ENCODE peak calls at places on chromosomes 16 and 17, in nine cellular contexts. K is skeletal muscle cell; B is stimulated activated CD4-positive, alpha-beta T cell treated with anti-CD3 and anti-CD28 coated beads, Interleukin-4, amount 100 ng/mL, for 24 hours; J is T-cell; C is activated T-cell treated with anti-CD3 and anti-CD28 coated beads, Interleukin-2, amount 50 U/mL, for 72 hours; P is AG04449; Q is foreskin keratinocyte; L is psoas muscle; G is cardiac muscle cell. V is an unnamed sample.

GRCh38 chr17:7549401-7550055 is 670 bp downstream of the TNFSF12 start:
- DNase-seq in K (no peak), B (peak), J (peak), C (peak), P (no peak), Q (no peak), L (no peak), G (no peak), V (no peak)

GRCh38 chr16:12124742-12125141 is 148.2 kb downstream of the SNX29 start:
- DNase-seq in K (no peak), B (no peak), J (no peak), C (no peak), P (no peak), Q (no peak), L (no peak), G (no peak), V (no peak)

GRCh38 chr17:45013021-45013997 is 38.1 kb downstream of the DCAKD start:
- DNase-seq in K (no peak), B (no peak), J (no peak), C (no peak), P (no peak), Q (no peak), L (no peak), G (peak), V (no peak)

GRCh38 chr16:25235991-25236390 is 19.2 kb downstream of the AQP8 start:
- DNase-seq in K (peak), B (no peak), J (no peak), C (no peak), P (peak), Q (no peak), L (no peak), G (no peak), V (peak)

GRCh38 chr17:35313875-35314409 is 59.5 kb downstream of the SLFN11 start:
- DNase-seq in K (no peak), B (no peak), J (peak), C (peak), P (no peak), Q (no peak), L (peak), G (no peak), V (peak)

GRCh38 chr17:63702616-63703015 is 2.7 kb upstream of the LIMD2 start:
- DNase-seq in K (no peak), B (no peak), J (no peak), C (no peak), P (no peak), Q (no peak), L (no peak), G (no peak), V (no peak)

GRCh38 chr16:2156025-2156848 is 655 bp downstream of the TRAF7 start:
- DNase-seq in K (no peak), B (no peak), J (no peak), C (no peak), P (no peak), Q (peak), L (no peak), G (peak), V (peak)

GRCh38 chr16:17509194-17509593 is 38.4 kb upstream of the XYLT1 start:
- DNase-seq in K (no peak), B (no peak), J (no peak), C (no peak), P (no peak), Q (no peak), L (no peak), G (no peak), V (no peak)

GRCh38 chr16:51355195-51355594 is 204.1 kb upstream of the SALL1 start:
- DNase-seq in K (no peak), B (no peak), J (no peak), C (no peak), P (no peak), Q (no peak), L (no peak), G (no peak), V (no peak)

GRCh38 chr16:18024566-18024965 is 312.0 kb downstream of the NPIPA8 start:
- DNase-seq in K (no peak), B (no peak), J (no peak), C (no peak), P (no peak), Q (no peak), L (no peak), G (no peak), V (no peak)

GRCh38 chr17:37446027-37446426 is 39.3 kb downstream of the TADA2A start:
- DNase-seq in K (no peak), B (no peak), J (no peak), C (no peak), P (no peak), Q (no peak), L (no peak), G (no peak), V (no peak)

GRCh38 chr16:57152096-57153093 is 33.4 kb downstream of the PSME3IP1 start:
- DNase-seq in K (no peak), B (no peak), J (no peak), C (no peak), P (no peak), Q (no peak), L (no peak), G (no peak), V (no peak)

GRCh38 chr16:85847036-85847435 is 47.5 kb downstream of the COX4I1 start:
- DNase-seq in K (no peak), B (no peak), J (no peak), C (no peak), P (no peak), Q (no peak), L (no peak), G (no peak), V (no peak)

GRCh38 chr16:89011909-89012621 is 35.1 kb upstream of the CBFA2T3 start:
- DNase-seq in K (no peak), B (no peak), J (no peak), C (no peak), P (no peak), Q (no peak), L (no peak), G (no peak), V (no peak)

GRCh38 chr17:15920758-15921239 is 24.1 kb upstream of the ADORA2B start:
- DNase-seq in K (peak), B (no peak), J (no peak), C (no peak), P (peak), Q (peak), L (no peak), G (peak), V (peak)

GRCh38 chr16:79658301-79659001 is 57.9 kb upstream of the MAF start:
- DNase-seq in K (peak), B (no peak), J (no peak), C (peak), P (no peak), Q (peak), L (no peak), G (peak), V (peak)

GRCh38 chr17:52710363-52710901 is 551.9 kb upstream of the CA10 start:
- DNase-seq in K (no peak), B (no peak), J (no peak), C (no peak), P (no peak), Q (no peak), L (no peak), G (no peak), V (no peak)

GRCh38 chr17:80838381-80839345 is 153.0 kb upstream of the CHMP6 start:
- DNase-seq in K (no peak), B (no peak), J (no peak), C (no peak), P (no peak), Q (no peak), L (peak), G (no peak), V (no peak)

GRCh38 chr17:79919164-79919585 is 79.9 kb upstream of the CBX4 start:
- DNase-seq in K (no peak), B (no peak), J (no peak), C (no peak), P (no peak), Q (no peak), L (peak), G (no peak), V (peak)

GRCh38 chr17:40024901-40025300 is 9.7 kb downstream of the CSF3 start:
- DNase-seq in K (no peak), B (no peak), J (no peak), C (no peak), P (no peak), Q (no peak), L (no peak), G (no peak), V (no peak)

GRCh38 chr16:51357839-51358238 is 206.8 kb upstream of the SALL1 start:
- DNase-seq in K (no peak), B (no peak), J (no peak), C (no peak), P (no peak), Q (no peak), L (no peak), G (no peak), V (no peak)

GRCh38 chr17:11298401-11298800 is 57.4 kb downstream of the SHISA6 start:
- DNase-seq in K (no peak), B (no peak), J (no peak), C (no peak), P (no peak), Q (no peak), L (no peak), G (no peak), V (no peak)

GRCh38 chr16:24976061-24976779 is 38.9 kb downstream of the ARHGAP17 start:
- DNase-seq in K (no peak), B (no peak), J (no peak), C (no peak), P (no peak), Q (no peak), L (no peak), G (no peak), V (no peak)

GRCh38 chr17:61284174-61284573 is 115.5 kb upstream of the TBX2 start:
- DNase-seq in K (peak), B (no peak), J (no peak), C (no peak), P (peak), Q (peak), L (no peak), G (peak), V (no peak)

GRCh38 chr17:42078396-42079042 is 19.8 kb downstream of the ZNF385C start:
- DNase-seq in K (no peak), B (no peak), J (no peak), C (no peak), P (no peak), Q (no peak), L (no peak), G (no peak), V (no peak)

GRCh38 chr17:73532441-73532901 is 111.8 kb downstream of the SDK2 start:
- DNase-seq in K (no peak), B (no peak), J (no peak), C (no peak), P (no peak), Q (no peak), L (no peak), G (no peak), V (no peak)

GRCh38 chr16:84308120-84308519 is 13.4 kb downstream of the WFDC1 start:
- DNase-seq in K (no peak), B (no peak), J (no peak), C (peak), P (no peak), Q (no peak), L (peak), G (peak), V (peak)

GRCh38 chr16:28951410-28951943 is 740 bp downstream of the NFATC2IP start:
- DNase-seq in K (no peak), B (no peak), J (no peak), C (no peak), P (no peak), Q (no peak), L (no peak), G (no peak), V (no peak)

GRCh38 chr17:50830994-50831393 is 4.4 kb upstream of the WFIKKN2 start:
- DNase-seq in K (no peak), B (no peak), J (no peak), C (no peak), P (no peak), Q (no peak), L (no peak), G (no peak), V (no peak)

GRCh38 chr17:80969674-80970043 is 22.0 kb upstream of the CHMP6 start:
- DNase-seq in K (no peak), B (no peak), J (no peak), C (no peak), P (no peak), Q (no peak), L (peak), G (no peak), V (no peak)

V was measured in AG08395.